ENCODE peak calls at places on chromosomes 6 and 20, in nine cellular contexts. One of them, this sample, is unnamed.

GRCh38 chr20:11624704-11625103 is 293.0 kb upstream of the BTBD3 start:
- DNase-seq in colonic mucosa: no peak
- DNase-seq in AG04450: no peak
- DNase-seq in fibroblast of lung: no peak
- DNase-seq in ascending aorta: no peak
- DNase-seq in stomach: no peak
- DNase-seq in brain microvascular endothelial cell: no peak
- DNase-seq in esophagus squamous epithelium: no peak
- DNase-seq in body of pancreas: no peak
- DNase-seq in this sample: no peak

GRCh38 chr6:106056738-106057390 is 29.3 kb upstream of the PRDM1 start:
- DNase-seq in colonic mucosa: peak; percentile 68
- DNase-seq in AG04450: no peak
- DNase-seq in fibroblast of lung: no peak
- DNase-seq in ascending aorta: no peak
- DNase-seq in stomach: peak; percentile 43
- DNase-seq in brain microvascular endothelial cell: no peak
- DNase-seq in esophagus squamous epithelium: no peak
- DNase-seq in body of pancreas: peak; percentile 8
- DNase-seq in this sample: peak; percentile 60

GRCh38 chr20:35215066-35215956 is 11.2 kb upstream of the MMP24 start:
- DNase-seq in colonic mucosa: no peak
- DNase-seq in AG04450: no peak
- DNase-seq in fibroblast of lung: peak; percentile 88
- DNase-seq in ascending aorta: no peak
- DNase-seq in stomach: no peak
- DNase-seq in brain microvascular endothelial cell: no peak
- DNase-seq in esophagus squamous epithelium: no peak
- DNase-seq in body of pancreas: no peak
- DNase-seq in this sample: no peak

GRCh38 chr20:4563534-4563933 is 158.2 kb upstream of the PRND start:
- DNase-seq in colonic mucosa: no peak
- DNase-seq in AG04450: no peak
- DNase-seq in fibroblast of lung: peak; percentile 76
- DNase-seq in ascending aorta: no peak
- DNase-seq in stomach: no peak
- DNase-seq in brain microvascular endothelial cell: peak; percentile 67
- DNase-seq in esophagus squamous epithelium: no peak
- DNase-seq in body of pancreas: peak; percentile 3
- DNase-seq in this sample: no peak

GRCh38 chr6:163743796-163744195 is 329.3 kb downstream of the QKI start:
- DNase-seq in colonic mucosa: no peak
- DNase-seq in AG04450: no peak
- DNase-seq in fibroblast of lung: no peak
- DNase-seq in ascending aorta: no peak
- DNase-seq in stomach: no peak
- DNase-seq in brain microvascular endothelial cell: no peak
- DNase-seq in esophagus squamous epithelium: no peak
- DNase-seq in body of pancreas: no peak
- DNase-seq in this sample: no peak

GRCh38 chr6:56838016-56838555 is 116.8 kb upstream of the BEND6 start:
- DNase-seq in colonic mucosa: no peak
- DNase-seq in AG04450: no peak
- DNase-seq in fibroblast of lung: no peak
- DNase-seq in ascending aorta: no peak
- DNase-seq in stomach: no peak
- DNase-seq in brain microvascular endothelial cell: no peak
- DNase-seq in esophagus squamous epithelium: no peak
- DNase-seq in body of pancreas: no peak
- DNase-seq in this sample: no peak

GRCh38 chr6:47792216-47792733 is 10.4 kb downstream of the OPN5 start:
- DNase-seq in colonic mucosa: no peak
- DNase-seq in AG04450: no peak
- DNase-seq in fibroblast of lung: no peak
- DNase-seq in ascending aorta: no peak
- DNase-seq in stomach: no peak
- DNase-seq in brain microvascular endothelial cell: no peak
- DNase-seq in esophagus squamous epithelium: no peak
- DNase-seq in body of pancreas: no peak
- DNase-seq in this sample: no peak

GRCh38 chr6:63351995-63352586 is 32.3 kb upstream of the LGSN start:
- DNase-seq in colonic mucosa: no peak
- DNase-seq in AG04450: peak; percentile 10
- DNase-seq in fibroblast of lung: peak; percentile 57
- DNase-seq in ascending aorta: no peak
- DNase-seq in stomach: no peak
- DNase-seq in brain microvascular endothelial cell: no peak
- DNase-seq in esophagus squamous epithelium: no peak
- DNase-seq in body of pancreas: no peak
- DNase-seq in this sample: no peak

GRCh38 chr6:43255408-43256054 is 12.2 kb downstream of the TTBK1 start:
- DNase-seq in colonic mucosa: no peak
- DNase-seq in AG04450: no peak
- DNase-seq in fibroblast of lung: no peak
- DNase-seq in ascending aorta: no peak
- DNase-seq in stomach: no peak
- DNase-seq in brain microvascular endothelial cell: no peak
- DNase-seq in esophagus squamous epithelium: no peak
- DNase-seq in body of pancreas: no peak
- DNase-seq in this sample: no peak

GRCh38 chr6:143276436-143276835 is 174.1 kb downstream of the ADAT2 start:
- DNase-seq in colonic mucosa: no peak
- DNase-seq in AG04450: no peak
- DNase-seq in fibroblast of lung: no peak
- DNase-seq in ascending aorta: no peak
- DNase-seq in stomach: no peak
- DNase-seq in brain microvascular endothelial cell: no peak
- DNase-seq in esophagus squamous epithelium: no peak
- DNase-seq in body of pancreas: no peak
- DNase-seq in this sample: no peak

GRCh38 chr6:140909156-140909555 is 1223.6 kb upstream of the GJE1 start:
- DNase-seq in colonic mucosa: no peak
- DNase-seq in AG04450: no peak
- DNase-seq in fibroblast of lung: peak; percentile 80
- DNase-seq in ascending aorta: no peak
- DNase-seq in stomach: no peak
- DNase-seq in brain microvascular endothelial cell: peak; percentile 31
- DNase-seq in esophagus squamous epithelium: no peak
- DNase-seq in body of pancreas: no peak
- DNase-seq in this sample: no peak

GRCh38 chr20:59606566-59606965 is 2.2 kb downstream of the PHACTR3 start:
- DNase-seq in colonic mucosa: no peak
- DNase-seq in AG04450: no peak
- DNase-seq in fibroblast of lung: no peak
- DNase-seq in ascending aorta: no peak
- DNase-seq in stomach: no peak
- DNase-seq in brain microvascular endothelial cell: no peak
- DNase-seq in esophagus squamous epithelium: no peak
- DNase-seq in body of pancreas: no peak
- DNase-seq in this sample: no peak

GRCh38 chr20:59603176-59603575 is 1.2 kb upstream of the PHACTR3 start:
- DNase-seq in colonic mucosa: no peak
- DNase-seq in AG04450: no peak
- DNase-seq in fibroblast of lung: no peak
- DNase-seq in ascending aorta: no peak
- DNase-seq in stomach: no peak
- DNase-seq in brain microvascular endothelial cell: no peak
- DNase-seq in esophagus squamous epithelium: no peak
- DNase-seq in body of pancreas: no peak
- DNase-seq in this sample: no peak

GRCh38 chr20:59603727-59604608 is at the start of gene PHACTR3:
- DNase-seq in colonic mucosa: no peak
- DNase-seq in AG04450: no peak
- DNase-seq in fibroblast of lung: no peak
- DNase-seq in ascending aorta: no peak
- DNase-seq in stomach: no peak
- DNase-seq in brain microvascular endothelial cell: no peak
- DNase-seq in esophagus squamous epithelium: no peak
- DNase-seq in body of pancreas: no peak
- DNase-seq in this sample: no peak

GRCh38 chr20:59605691-59606364 is 1.5 kb downstream of the PHACTR3 start:
- DNase-seq in colonic mucosa: no peak
- DNase-seq in AG04450: no peak
- DNase-seq in fibroblast of lung: no peak
- DNase-seq in ascending aorta: no peak
- DNase-seq in stomach: no peak
- DNase-seq in brain microvascular endothelial cell: no peak
- DNase-seq in esophagus squamous epithelium: no peak
- DNase-seq in body of pancreas: no peak
- DNase-seq in this sample: no peak

DNA sequence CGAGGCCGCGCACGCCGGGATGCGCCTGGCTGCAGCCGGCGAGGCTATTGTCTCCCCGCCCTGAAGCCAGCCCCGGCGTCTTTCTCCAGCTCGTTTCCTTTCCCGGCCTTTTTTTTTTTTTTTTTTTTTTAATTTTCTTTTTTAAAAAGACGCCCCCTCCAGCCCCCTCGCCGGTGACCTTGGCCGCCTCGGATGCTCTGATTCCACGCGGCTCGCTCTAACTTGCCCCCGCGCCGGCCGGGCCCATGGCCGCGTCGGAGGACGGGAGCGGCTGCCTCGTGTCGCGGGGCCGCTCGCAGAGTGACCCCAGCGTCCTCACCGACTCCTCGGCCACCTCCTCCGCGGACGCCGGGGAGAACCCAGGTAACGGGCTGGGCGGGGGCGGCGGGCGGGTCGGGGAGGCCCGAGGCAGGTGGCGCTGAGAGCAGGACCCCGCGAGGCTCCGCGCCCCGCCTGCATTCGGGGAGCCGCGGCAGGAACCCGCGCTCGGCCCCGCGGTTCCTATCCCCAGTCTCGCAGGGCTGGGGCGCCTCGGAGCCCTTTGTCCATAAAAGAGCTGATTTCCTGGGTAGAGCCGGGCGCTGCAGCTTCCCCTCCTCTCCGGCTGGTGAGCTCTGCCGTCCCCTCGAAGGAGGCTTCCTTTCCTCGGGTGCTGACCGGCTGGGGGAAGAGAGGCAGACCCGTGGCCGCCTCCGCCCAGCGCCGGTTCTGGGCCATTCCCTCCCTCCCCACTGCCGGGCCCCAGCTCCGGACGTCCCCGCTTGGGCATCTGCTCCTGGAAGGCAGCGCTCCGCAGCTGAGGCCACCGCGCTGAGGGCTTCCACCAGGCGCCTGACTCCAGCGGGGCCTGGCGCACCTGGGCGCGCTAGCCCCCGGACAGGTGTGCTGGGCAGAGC is 678 bp downstream of the PHACTR3 start:
- DNase-seq in colonic mucosa: no peak
- DNase-seq in AG04450: no peak
- DNase-seq in fibroblast of lung: no peak
- DNase-seq in ascending aorta: no peak
- DNase-seq in stomach: no peak
- DNase-seq in brain microvascular endothelial cell: no peak
- DNase-seq in esophagus squamous epithelium: no peak
- DNase-seq in body of pancreas: no peak
- DNase-seq in this sample: no peak
- H3K27me3 ChIP-seq in colonic mucosa: peaks cover 45% of the 10 kb centered on the region
- H3K27me3 ChIP-seq in AG04450: peaks cover 20% of the 10 kb centered on the region
- H3K27me3 ChIP-seq in fibroblast of lung: no peaks in the 10 kb centered on the region
- H3K27me3 ChIP-seq in ascending aorta: peaks cover 8% of the 10 kb centered on the region
- H3K27me3 ChIP-seq in stomach: peaks cover 47% of the 10 kb centered on the region
- H3K27me3 ChIP-seq in brain microvascular endothelial cell: peaks cover 7% of the 10 kb centered on the region
- H3K27me3 ChIP-seq in esophagus squamous epithelium: peaks cover 20% of the 10 kb centered on the region
- H3K27me3 ChIP-seq in body of pancreas: no peaks in the 10 kb centered on the region
- H3K27me3 ChIP-seq in this sample: peaks cover 20% of the 10 kb centered on the region

GRCh38 chr20:57738053-57738452 is 28.2 kb upstream of the PMEPA1 start:
- DNase-seq in colonic mucosa: no peak
- DNase-seq in AG04450: no peak
- DNase-seq in fibroblast of lung: no peak
- DNase-seq in ascending aorta: no peak
- DNase-seq in stomach: no peak
- DNase-seq in brain microvascular endothelial cell: no peak
- DNase-seq in esophagus squamous epithelium: no peak
- DNase-seq in body of pancreas: no peak
- DNase-seq in this sample: no peak
- H3K4me3 ChIP-seq in colonic mucosa: no peak overlapping the region
- H3K4me3 ChIP-seq in AG04450: no peak overlapping the region
- H3K4me3 ChIP-seq in fibroblast of lung: no peak overlapping the region
- H3K4me3 ChIP-seq in ascending aorta: no peak overlapping the region
- H3K4me3 ChIP-seq in stomach: no peak overlapping the region
- H3K4me3 ChIP-seq in brain microvascular endothelial cell: no peak overlapping the region
- H3K4me3 ChIP-seq in esophagus squamous epithelium: no peak overlapping the region
- H3K4me3 ChIP-seq in body of pancreas: no peak overlapping the region
- H3K4me3 ChIP-seq in this sample: no peak overlapping the region

GRCh38 chr6:100257661-100258395 is 206.9 kb downstream of the SIM1 start:
- DNase-seq in colonic mucosa: no peak
- DNase-seq in AG04450: peak; percentile 15
- DNase-seq in fibroblast of lung: peak; percentile 72
- DNase-seq in ascending aorta: no peak
- DNase-seq in stomach: no peak
- DNase-seq in brain microvascular endothelial cell: peak; percentile 82
- DNase-seq in esophagus squamous epithelium: no peak
- DNase-seq in body of pancreas: no peak
- DNase-seq in this sample: no peak
- TF ChIP-seq CTCF in colonic mucosa: no peak
- TF ChIP-seq CTCF in AG04450: peak; percentile 27
- TF ChIP-seq CTCF in fibroblast of lung: peak; percentile 31
- TF ChIP-seq CTCF in ascending aorta: no peak
- TF ChIP-seq CTCF in stomach: no peak
- TF ChIP-seq CTCF in brain microvascular endothelial cell: peak; percentile 17
- TF ChIP-seq CTCF in esophagus squamous epithelium: no peak
- TF ChIP-seq CTCF in body of pancreas: no peak
- TF ChIP-seq CTCF in this sample: peak; percentile 32

GRCh38 chr20:58853466-58853865 is 950 bp downstream of the GNAS start:
- DNase-seq in colonic mucosa: no peak
- DNase-seq in AG04450: no peak
- DNase-seq in fibroblast of lung: no peak
- DNase-seq in ascending aorta: no peak
- DNase-seq in stomach: no peak
- DNase-seq in brain microvascular endothelial cell: no peak
- DNase-seq in esophagus squamous epithelium: no peak
- DNase-seq in body of pancreas: no peak
- DNase-seq in this sample: no peak
- H3K27me3 ChIP-seq in colonic mucosa: peaks cover 40% of the 10 kb centered on the region
- H3K27me3 ChIP-seq in AG04450: peaks cover 47% of the 10 kb centered on the region
- H3K27me3 ChIP-seq in fibroblast of lung: peaks cover 40% of the 10 kb centered on the region
- H3K27me3 ChIP-seq in ascending aorta: peaks cover 3% of the 10 kb centered on the region
- H3K27me3 ChIP-seq in stomach: peaks cover 63% of the 10 kb centered on the region
- H3K27me3 ChIP-seq in brain microvascular endothelial cell: peaks cover 33% of the 10 kb centered on the region
- H3K27me3 ChIP-seq in esophagus squamous epithelium: no peaks in the 10 kb centered on the region
- H3K27me3 ChIP-seq in body of pancreas: peaks cover 11% of the 10 kb centered on the region
- H3K27me3 ChIP-seq in this sample: peaks cover 20% of the 10 kb centered on the region

GRCh38 chr6:144350176-144350575 is 65.0 kb downstream of the UTRN start:
- DNase-seq in colonic mucosa: no peak
- DNase-seq in AG04450: no peak
- DNase-seq in fibroblast of lung: no peak
- DNase-seq in ascending aorta: no peak
- DNase-seq in stomach: no peak
- DNase-seq in brain microvascular endothelial cell: no peak
- DNase-seq in esophagus squamous epithelium: no peak
- DNase-seq in body of pancreas: no peak
- DNase-seq in this sample: no peak
- H3K4me3 ChIP-seq in colonic mucosa: no peak overlapping the region
- H3K4me3 ChIP-seq in AG04450: no peak overlapping the region
- H3K4me3 ChIP-seq in fibroblast of lung: no peak overlapping the region
- H3K4me3 ChIP-seq in ascending aorta: no peak overlapping the region
- H3K4me3 ChIP-seq in stomach: no peak overlapping the region
- H3K4me3 ChIP-seq in brain microvascular endothelial cell: no peak overlapping the region
- H3K4me3 ChIP-seq in esophagus squamous epithelium: no peak overlapping the region
- H3K4me3 ChIP-seq in body of pancreas: no peak overlapping the region
- H3K4me3 ChIP-seq in this sample: no peak overlapping the region

This sample was measured in BJ.